ENCODE peak calls at places on chromosomes 3 and 15, in eight cellular contexts. One of them, this sample, is unnamed.
A peak's percentile ranks its signal among the peaks of the same experiment; 100 is the strongest.

GRCh38 chr3:194130807-194131589 is 5.0 kb upstream of the HES1 start:
- DNase-seq in HCT116: no peak
- DNase-seq in K562: no peak
- DNase-seq in H1: no peak
- DNase-seq in HepG2: peak; percentile 94
- DNase-seq in GM12878: peak; percentile 95
- DNase-seq in SK-N-SH: no peak
- DNase-seq in A549: no peak
- DNase-seq in this sample: no peak

GRCh38 chr15:50590288-50590687 is 43.8 kb upstream of the USP50 start:
- DNase-seq in HCT116: no peak
- DNase-seq in K562: no peak
- DNase-seq in H1: no peak
- DNase-seq in HepG2: no peak
- DNase-seq in GM12878: no peak
- DNase-seq in SK-N-SH: no peak
- DNase-seq in A549: no peak
- DNase-seq in this sample: no peak

GRCh38 chr3:148606979-148607378 is 90.7 kb upstream of the AGTR1 start:
- DNase-seq in HCT116: no peak
- DNase-seq in K562: no peak
- DNase-seq in H1: no peak
- DNase-seq in HepG2: no peak
- DNase-seq in GM12878: no peak
- DNase-seq in SK-N-SH: no peak
- DNase-seq in A549: no peak
- DNase-seq in this sample: peak; percentile 9

GRCh38 chr15:101064795-101065569 is 145.8 kb downstream of the LRRK1 start:
- DNase-seq in HCT116: no peak
- DNase-seq in K562: no peak
- DNase-seq in H1: no peak
- DNase-seq in HepG2: no peak
- DNase-seq in GM12878: no peak
- DNase-seq in SK-N-SH: no peak
- DNase-seq in A549: no peak
- DNase-seq in this sample: no peak

GRCh38 chr15:24819680-24820079 is 135.1 kb upstream of the SNRPN start:
- DNase-seq in HCT116: no peak
- DNase-seq in K562: no peak
- DNase-seq in H1: no peak
- DNase-seq in HepG2: no peak
- DNase-seq in GM12878: no peak
- DNase-seq in SK-N-SH: no peak
- DNase-seq in A549: no peak
- DNase-seq in this sample: no peak

GRCh38 chr15:82298520-82298919 is 35.9 kb downstream of the SAXO2 start:
- DNase-seq in HCT116: no peak
- DNase-seq in K562: no peak
- DNase-seq in H1: no peak
- DNase-seq in HepG2: no peak
- DNase-seq in GM12878: no peak
- DNase-seq in SK-N-SH: no peak
- DNase-seq in A549: no peak
- DNase-seq in this sample: no peak

GRCh38 chr15:52227456-52227855 is 36.3 kb upstream of the GNB5 start:
- DNase-seq in HCT116: peak; percentile 67
- DNase-seq in K562: peak; percentile 79
- DNase-seq in H1: peak; percentile 67
- DNase-seq in HepG2: peak; percentile 57
- DNase-seq in GM12878: peak; percentile 66
- DNase-seq in SK-N-SH: peak; percentile 72
- DNase-seq in A549: peak; percentile 93
- DNase-seq in this sample: peak; percentile 88

GRCh38 chr3:129424185-129424841 is 4.1 kb downstream of the EFCAB12 start:
- DNase-seq in HCT116: no peak
- DNase-seq in K562: peak; percentile 66
- DNase-seq in H1: no peak
- DNase-seq in HepG2: peak; percentile 54
- DNase-seq in GM12878: peak; percentile 66
- DNase-seq in SK-N-SH: no peak
- DNase-seq in A549: no peak
- DNase-seq in this sample: peak; percentile 24

GRCh38 chr3:161660706-161661105 is 164.1 kb downstream of the OTOL1 start:
- DNase-seq in HCT116: no peak
- DNase-seq in K562: no peak
- DNase-seq in H1: no peak
- DNase-seq in HepG2: no peak
- DNase-seq in GM12878: no peak
- DNase-seq in SK-N-SH: no peak
- DNase-seq in A549: no peak
- DNase-seq in this sample: no peak

GRCh38 chr15:27064080-27064479 is 93.1 kb downstream of the GABRG3 start:
- DNase-seq in HCT116: no peak
- DNase-seq in K562: no peak
- DNase-seq in H1: no peak
- DNase-seq in HepG2: no peak
- DNase-seq in GM12878: no peak
- DNase-seq in SK-N-SH: no peak
- DNase-seq in A549: no peak
- DNase-seq in this sample: no peak

GRCh38 chr3:142497729-142498128 is 49.9 kb upstream of the XRN1 start:
- DNase-seq in HCT116: no peak
- DNase-seq in K562: no peak
- DNase-seq in H1: no peak
- DNase-seq in HepG2: no peak
- DNase-seq in GM12878: no peak
- DNase-seq in SK-N-SH: no peak
- DNase-seq in A549: no peak
- DNase-seq in this sample: no peak

GRCh38 chr3:46971151-46971550 is 5.4 kb downstream of the CCDC12 start:
- DNase-seq in HCT116: no peak
- DNase-seq in K562: no peak
- DNase-seq in H1: no peak
- DNase-seq in HepG2: no peak
- DNase-seq in GM12878: no peak
- DNase-seq in SK-N-SH: no peak
- DNase-seq in A549: no peak
- DNase-seq in this sample: no peak

GRCh38 chr3:195003006-195003892 is 267.7 kb downstream of the XXYLT1 start:
- DNase-seq in HCT116: no peak
- DNase-seq in K562: no peak
- DNase-seq in H1: peak; percentile 34
- DNase-seq in HepG2: no peak
- DNase-seq in GM12878: no peak
- DNase-seq in SK-N-SH: no peak
- DNase-seq in A549: no peak
- DNase-seq in this sample: no peak

GRCh38 chr3:111998661-111999641 is at the start of gene TAGLN3:
- DNase-seq in HCT116: no peak
- DNase-seq in K562: no peak
- DNase-seq in H1: peak; percentile 77
- DNase-seq in HepG2: no peak
- DNase-seq in GM12878: no peak
- DNase-seq in SK-N-SH: peak; percentile 70
- DNase-seq in A549: no peak
- DNase-seq in this sample: no peak

GRCh38 chr15:25177955-25178801 is 223.4 kb downstream of the SNRPN start:
- DNase-seq in HCT116: no peak
- DNase-seq in K562: no peak
- DNase-seq in H1: peak; percentile 16
- DNase-seq in HepG2: no peak
- DNase-seq in GM12878: no peak
- DNase-seq in SK-N-SH: no peak
- DNase-seq in A549: no peak
- DNase-seq in this sample: no peak

GRCh38 chr3:10300087-10300486 is 7.3 kb upstream of the GHRL start:
- DNase-seq in HCT116: no peak
- DNase-seq in K562: no peak
- DNase-seq in H1: no peak
- DNase-seq in HepG2: no peak
- DNase-seq in GM12878: no peak
- DNase-seq in SK-N-SH: no peak
- DNase-seq in A549: no peak
- DNase-seq in this sample: no peak

GRCh38 chr3:128707935-128708494 is 18.0 kb upstream of the RAB7A start:
- DNase-seq in HCT116: no peak
- DNase-seq in K562: no peak
- DNase-seq in H1: no peak
- DNase-seq in HepG2: peak; percentile 74
- DNase-seq in GM12878: no peak
- DNase-seq in SK-N-SH: no peak
- DNase-seq in A549: no peak
- DNase-seq in this sample: no peak

GRCh38 chr3:43257850-43258249 is 28.5 kb upstream of the SNRK start:
- DNase-seq in HCT116: no peak
- DNase-seq in K562: no peak
- DNase-seq in H1: no peak
- DNase-seq in HepG2: no peak
- DNase-seq in GM12878: no peak
- DNase-seq in SK-N-SH: no peak
- DNase-seq in A549: no peak
- DNase-seq in this sample: no peak
- TF ChIP-seq RAD21 in HCT116: no peak
- TF ChIP-seq RAD21 in K562: no peak
- TF ChIP-seq RAD21 in H1: no peak
- TF ChIP-seq RAD21 in HepG2: no peak
- TF ChIP-seq RAD21 in GM12878: no peak
- TF ChIP-seq RAD21 in SK-N-SH: no peak
- TF ChIP-seq RAD21 in A549: no peak
- TF ChIP-seq RAD21 in this sample: no peak

GRCh38 chr15:90201150-90201943 is at the start of gene SEMA4B:
- DNase-seq in HCT116: no peak
- DNase-seq in K562: peak; percentile 84
- DNase-seq in H1: peak; percentile 90
- DNase-seq in HepG2: peak; percentile 36
- DNase-seq in GM12878: no peak
- DNase-seq in SK-N-SH: peak; percentile 95
- DNase-seq in A549: peak; percentile 92
- DNase-seq in this sample: peak; percentile 32
- TF ChIP-seq RAD21 in HCT116: no peak
- TF ChIP-seq RAD21 in K562: no peak
- TF ChIP-seq RAD21 in H1: peak; percentile 0
- TF ChIP-seq RAD21 in HepG2: no peak
- TF ChIP-seq RAD21 in GM12878: no peak
- TF ChIP-seq RAD21 in SK-N-SH: no peak
- TF ChIP-seq RAD21 in A549: no peak
- TF ChIP-seq RAD21 in this sample: no peak

GRCh38 chr15:76337739-76338554 is 1.4 kb downstream of the ISL2 start:
- DNase-seq in HCT116: no peak
- DNase-seq in K562: peak; percentile 66
- DNase-seq in H1: peak; percentile 78
- DNase-seq in HepG2: no peak
- DNase-seq in GM12878: no peak
- DNase-seq in SK-N-SH: peak; percentile 79
- DNase-seq in A549: no peak
- DNase-seq in this sample: no peak

GRCh38 chr15:76340802-76341365 is 4.3 kb downstream of the ISL2 start:
- DNase-seq in HCT116: no peak
- DNase-seq in K562: no peak
- DNase-seq in H1: peak; percentile 78
- DNase-seq in HepG2: no peak
- DNase-seq in GM12878: no peak
- DNase-seq in SK-N-SH: no peak
- DNase-seq in A549: no peak
- DNase-seq in this sample: no peak

GRCh38 chr15:76340198-76340801 is 3.7 kb downstream of the ISL2 start:
- DNase-seq in HCT116: no peak
- DNase-seq in K562: no peak
- DNase-seq in H1: peak; percentile 68
- DNase-seq in HepG2: no peak
- DNase-seq in GM12878: no peak
- DNase-seq in SK-N-SH: peak; percentile 28
- DNase-seq in A549: no peak
- DNase-seq in this sample: no peak

GRCh38 chr15:76338555-76339301 is 2.2 kb downstream of the ISL2 start:
- DNase-seq in HCT116: no peak
- DNase-seq in K562: no peak
- DNase-seq in H1: no peak
- DNase-seq in HepG2: no peak
- DNase-seq in GM12878: no peak
- DNase-seq in SK-N-SH: peak; percentile 42
- DNase-seq in A549: no peak
- DNase-seq in this sample: no peak

DNA sequence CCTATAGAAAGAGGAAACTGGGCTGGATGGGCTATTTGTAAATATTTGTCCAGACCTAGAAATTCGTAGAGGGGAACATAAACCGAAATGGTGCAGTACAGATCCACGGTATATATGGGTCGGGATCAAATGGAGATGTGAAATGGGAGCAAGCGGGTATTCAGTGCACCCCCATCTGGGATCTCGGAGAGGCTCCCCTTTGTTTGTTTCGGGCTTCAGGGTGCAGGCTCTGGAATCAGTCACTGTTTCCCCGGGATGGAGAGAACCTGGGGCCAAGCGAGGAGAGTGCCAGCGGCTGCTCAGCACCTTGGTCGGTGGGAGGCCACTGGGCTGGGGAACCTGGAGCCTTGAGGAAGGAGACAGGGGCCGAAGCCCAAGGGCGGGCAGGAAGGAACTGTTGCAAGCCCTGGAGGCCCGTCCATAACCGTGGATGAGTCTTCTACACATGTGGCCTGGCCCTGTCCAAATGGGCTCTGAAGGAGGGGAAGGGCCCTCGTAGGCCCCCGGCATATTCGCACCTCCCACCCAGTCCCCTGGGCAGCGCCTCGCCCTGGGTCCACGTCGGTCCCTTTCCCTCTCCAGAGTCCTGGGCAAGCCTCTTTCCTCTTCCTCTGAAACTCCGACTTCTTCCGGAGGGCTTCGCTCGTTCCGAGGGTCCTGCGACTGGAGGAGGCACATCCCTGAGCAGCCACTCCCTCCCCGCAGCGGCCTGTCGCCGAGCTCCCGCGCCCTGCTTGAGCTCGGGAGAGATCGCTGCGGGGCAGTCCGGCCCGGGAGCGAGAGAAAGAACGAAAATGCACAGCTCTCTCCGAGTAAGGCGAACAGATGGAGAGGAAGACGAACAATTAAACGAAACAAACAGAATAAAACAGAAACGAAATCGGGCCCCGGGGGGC is 3.0 kb downstream of the ISL2 start:
- DNase-seq in HCT116: no peak
- DNase-seq in K562: no peak
- DNase-seq in H1: peak; percentile 71
- DNase-seq in HepG2: no peak
- DNase-seq in GM12878: no peak
- DNase-seq in SK-N-SH: peak; percentile 24
- DNase-seq in A549: no peak
- DNase-seq in this sample: no peak
- TF ChIP-seq RAD21 in HCT116: no peak
- TF ChIP-seq RAD21 in K562: no peak
- TF ChIP-seq RAD21 in H1: no peak
- TF ChIP-seq RAD21 in HepG2: no peak
- TF ChIP-seq RAD21 in GM12878: no peak
- TF ChIP-seq RAD21 in SK-N-SH: no peak
- TF ChIP-seq RAD21 in A549: no peak
- TF ChIP-seq RAD21 in this sample: no peak

DNA sequence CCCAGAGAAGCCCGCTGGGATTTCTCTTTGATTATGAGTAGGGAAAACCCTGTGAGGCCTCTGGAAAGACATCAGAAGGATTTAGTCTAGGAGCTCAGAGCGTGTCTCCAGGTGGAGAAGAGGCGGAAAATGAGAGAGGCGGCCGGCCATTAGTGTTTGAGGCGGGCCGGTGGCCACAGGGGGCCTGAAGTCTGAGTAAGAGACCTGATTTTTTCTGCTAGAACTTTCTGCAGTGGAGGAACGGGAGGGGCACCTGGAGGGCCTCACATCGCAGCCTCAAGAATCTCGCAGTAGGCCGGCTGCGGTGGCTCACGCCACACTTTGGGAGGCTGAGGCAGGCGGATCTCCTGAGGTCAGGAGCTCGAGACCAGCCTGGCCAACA is 28.5 kb downstream of the KLHDC8B start:
- DNase-seq in HCT116: no peak
- DNase-seq in K562: no peak
- DNase-seq in H1: no peak
- DNase-seq in HepG2: no peak
- DNase-seq in GM12878: no peak
- DNase-seq in SK-N-SH: no peak
- DNase-seq in A549: no peak
- DNase-seq in this sample: no peak
- TF ChIP-seq RAD21 in HCT116: no peak
- TF ChIP-seq RAD21 in K562: no peak
- TF ChIP-seq RAD21 in H1: no peak
- TF ChIP-seq RAD21 in HepG2: no peak
- TF ChIP-seq RAD21 in GM12878: no peak
- TF ChIP-seq RAD21 in SK-N-SH: no peak
- TF ChIP-seq RAD21 in A549: no peak
- TF ChIP-seq RAD21 in this sample: no peak

This sample was measured in IMR-90.